ENCODE peak calls at places on chromosomes 2 and 18, in six cellular contexts. V, C, E, T, P and B are unnamed samples.

GRCh38 chr2:43000242-43001054 is 208.1 kb upstream of the HAAO start:
- DNase-seq in P (no peak), C (no peak), T (no peak), V (no peak), E (no peak), B (peak)

GRCh38 chr2:199018826-199019225 is 438.9 kb downstream of the SATB2 start:
- DNase-seq in C (no peak), T (no peak), V (no peak), E (no peak), P (no peak), B (no peak)

GRCh38 chr2:48607307-48608014 is 10.2 kb upstream of the GTF2A1L start:
- DNase-seq in T (peak), C (peak), E (peak), V (peak), P (peak), B (no peak)

GRCh38 chr2:207683438-207683837 is 28.0 kb upstream of the CCNYL1 start:
- DNase-seq in V (no peak), T (no peak), C (no peak), P (no peak), E (no peak), B (no peak)

GRCh38 chr18:22961156-22961555 is 28.0 kb downstream of the RBBP8 start:
- DNase-seq in P (peak), T (no peak), V (no peak), C (peak), E (no peak), B (no peak)

GRCh38 chr18:47492691-47493090 is 241.2 kb upstream of the SKOR2 start:
- DNase-seq in P (no peak), T (no peak), V (no peak), E (no peak), C (no peak), B (no peak)

GRCh38 chr2:27164960-27165763 is 16.4 kb downstream of the TCF23 start:
- DNase-seq in V (no peak), P (no peak), C (no peak), T (no peak), E (no peak), B (no peak)

GRCh38 chr2:240203031-240203841 is 62.8 kb upstream of the OTOS start:
- DNase-seq in T (no peak), E (no peak), C (no peak), P (no peak), V (no peak), B (no peak)

GRCh38 chr18:63161728-63162195 is 157.8 kb downstream of the BCL2 start:
- DNase-seq in C (peak), E (peak), T (peak), P (peak), V (no peak), B (peak)

GRCh38 chr2:170201262-170201661 is 23.3 kb downstream of the MYO3B start:
- DNase-seq in V (no peak), P (no peak), C (no peak), T (no peak), E (no peak), B (no peak)

GRCh38 chr2:177467646-177468045 is 75.1 kb downstream of the AGPS start:
- DNase-seq in P (peak), E (peak), C (no peak), V (no peak), T (peak), B (no peak)

GRCh38 chr2:218396688-218397501 is 2.8 kb upstream of the CTDSP1 start:
- DNase-seq in E (peak), C (peak), T (peak), V (no peak), P (peak), B (no peak)

GRCh38 chr2:57890462-57890861 is 156.1 kb upstream of the VRK2 start:
- DNase-seq in E (peak), V (no peak), C (no peak), T (peak), P (peak), B (no peak)

GRCh38 chr18:63247506-63248394 is 71.8 kb downstream of the BCL2 start:
- DNase-seq in T (no peak), V (no peak), P (no peak), C (no peak), E (no peak), B (no peak)

GRCh38 chr18:46435031-46435430 is 222.0 kb downstream of the LOXHD1 start:
- DNase-seq in V (no peak), E (no peak), T (no peak), P (no peak), C (no peak), B (no peak)

GRCh38 chr18:8937695-8938094 is 164.8 kb upstream of the NDUFV2 start:
- DNase-seq in E (peak), V (no peak), C (no peak), T (no peak), P (no peak), B (no peak)

GRCh38 chr2:120306091-120306490 is 39.8 kb upstream of the INHBB start:
- DNase-seq in E (no peak), P (no peak), T (no peak), C (no peak), V (no peak), B (no peak)

GRCh38 chr2:236693531-236693930 is 123.9 kb downstream of the ACKR3 start:
- DNase-seq in C (no peak), E (no peak), P (no peak), V (no peak), T (no peak), B (no peak)

GRCh38 chr2:221606369-221606768 is 34.3 kb upstream of the EPHA4 start:
- DNase-seq in E (no peak), V (no peak), C (no peak), P (no peak), T (no peak), B (no peak)

GRCh38 chr2:43040084-43040854 is 186.1 kb downstream of the ZFP36L2 start:
- DNase-seq in P (no peak), C (peak), T (no peak), V (no peak), E (peak), B (no peak)

GRCh38 chr2:121976912-121977311 is 221.5 kb downstream of the TSN start:
- DNase-seq in C (no peak), E (no peak), T (no peak), P (no peak), V (no peak), B (no peak)

GRCh38 chr2:70984576-70985282 is 6.3 kb downstream of the ANKRD53 start:
- DNase-seq in C (peak), T (peak), P (peak), E (peak), V (peak), B (no peak)

GRCh38 chr2:230346921-230347533 is 20.0 kb downstream of the SP140L start:
- DNase-seq in P (no peak), E (peak), C (no peak), V (no peak), T (peak), B (no peak)

GRCh38 chr18:8769509-8769908 is 64.2 kb downstream of the MTCL1 start:
- DNase-seq in C (no peak), E (no peak), T (no peak), V (no peak), P (no peak), B (no peak)

GRCh38 chr18:60962629-60963028 is 370.6 kb upstream of the CDH20 start:
- DNase-seq in T (no peak), V (no peak), P (no peak), C (no peak), E (no peak), B (no peak)

GRCh38 chr2:10521891-10522448 is 73.8 kb upstream of the ODC1 start:
- DNase-seq in C (no peak), V (no peak), T (no peak), E (no peak), P (no peak), B (no peak)

GRCh38 chr2:202005272-202005887 is 28.3 kb upstream of the FZD7 start:
- DNase-seq in T (no peak), C (no peak), P (no peak), E (no peak), V (no peak), B (no peak)

GRCh38 chr2:44130441-44130840 is 38.2 kb upstream of the PPM1B start:
- DNase-seq in T (peak), C (peak), V (no peak), P (peak), E (no peak), B (no peak)

GRCh38 chr2:236180831-236181453 is 12.8 kb upstream of the GBX2 start:
- DNase-seq in E (no peak), T (peak), V (peak), C (peak), P (peak), B (no peak)

GRCh38 chr2:66987747-66988146 is 409.4 kb upstream of the ETAA1 start:
- DNase-seq in E (no peak), T (no peak), C (no peak), V (no peak), P (no peak), B (no peak)

GRCh38 chr18:28065031-28065792 is 111.7 kb downstream of the CDH2 start:
- DNase-seq in E (peak), V (no peak), T (peak), C (no peak), P (peak), B (no peak)

GRCh38 chr18:35110037-35110436 is 68.8 kb downstream of the MAPRE2 start:
- DNase-seq in V (no peak), P (no peak), T (no peak), E (no peak), C (no peak), B (no peak)

GRCh38 chr2:86204458-86204857 is 5.2 kb downstream of the MRPL35 start:
- DNase-seq in E (no peak), T (no peak), P (no peak), V (no peak), C (peak), B (no peak)

GRCh38 chr2:68230246-68231060 is 21.9 kb downstream of the PPP3R1 start:
- DNase-seq in E (no peak), P (no peak), C (no peak), T (peak), V (no peak), B (no peak)

GRCh38 chr18:68705119-68705518 is 9.8 kb downstream of the TMX3 start:
- DNase-seq in C (no peak), E (no peak), P (no peak), T (no peak), V (no peak), B (no peak)

GRCh38 chr2:38407111-38407682 is 30.1 kb upstream of the ATL2 start:
- DNase-seq in V (no peak), C (no peak), T (no peak), E (peak), P (no peak), B (no peak)

GRCh38 chr2:169082995-169083394 is 13.6 kb downstream of the DHRS9 start:
- DNase-seq in V (no peak), P (no peak), T (no peak), C (no peak), E (no peak), B (no peak)

GRCh38 chr2:40041983-40042382 is 262.9 kb upstream of the THUMPD2 start:
- DNase-seq in V (no peak), P (peak), T (peak), C (no peak), E (peak), B (no peak)

GRCh38 chr2:226445216-226445861 is 354.3 kb downstream of the IRS1 start:
- DNase-seq in P (no peak), C (no peak), E (no peak), T (no peak), V (no peak), B (no peak)
- H3K9ac ChIP-seq in P (no peak), C (no peak), E (no peak), T (no peak), V (no peak), B (no peak)

GRCh38 chr2:28810384-28811285 is at the start of gene SPDYA:
- DNase-seq in E (peak), P (peak), V (no peak), T (peak), C (no peak), B (no peak)
- H3K9ac ChIP-seq in E (no peak), P (peak), V (no peak), T (peak), C (no peak), B (peak)

GRCh38 chr18:79488311-79489047 is 92.7 kb downstream of the NFATC1 start:
- DNase-seq in V (no peak), E (no peak), T (no peak), C (no peak), P (no peak), B (no peak)
- H3K9ac ChIP-seq in V (no peak), E (no peak), T (no peak), C (no peak), P (no peak), B (no peak)

DNA sequence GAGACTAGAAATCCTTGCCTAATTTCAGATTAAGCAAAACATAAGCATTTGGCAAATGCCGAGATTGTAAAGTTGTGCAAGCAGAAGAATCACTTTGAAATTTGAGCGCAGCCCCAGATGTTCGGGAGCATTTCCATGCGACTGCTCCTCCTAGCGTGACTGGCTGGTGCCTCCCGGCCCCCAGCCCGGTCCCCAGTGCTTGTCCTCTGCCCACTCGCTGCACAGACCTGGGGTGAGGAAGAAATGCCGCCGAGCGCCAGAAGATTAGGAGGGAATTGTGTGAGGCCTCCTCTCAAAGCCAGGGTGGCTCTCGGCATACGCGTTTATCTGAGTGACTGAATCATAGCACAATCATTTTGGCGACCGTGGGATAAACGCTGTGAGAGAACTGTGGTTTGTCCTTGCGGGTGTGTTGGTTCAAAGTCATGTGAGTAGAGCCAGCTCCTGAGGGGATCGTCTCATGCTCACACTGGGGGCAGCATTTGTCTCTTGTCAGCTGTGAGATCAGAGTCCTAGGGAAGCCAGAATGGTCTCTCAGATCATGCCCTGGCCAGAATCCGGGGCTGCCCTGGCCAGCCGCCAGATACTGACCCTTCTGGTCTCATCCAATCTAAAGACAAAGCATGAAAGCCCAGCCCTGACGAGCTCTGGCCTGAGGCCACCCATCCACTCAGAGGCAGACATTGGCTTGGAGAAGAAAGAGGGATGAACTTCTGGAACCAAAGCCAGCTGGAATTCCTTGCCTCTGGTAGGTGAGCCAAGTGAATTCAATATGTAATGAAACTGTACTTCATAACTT is 189.3 kb downstream of the SH3RF3 start:
- DNase-seq in T (peak), C (no peak), P (peak), E (no peak), V (no peak), B (no peak)
- H3K9ac ChIP-seq in T (peak), C (no peak), P (peak), E (no peak), V (no peak), B (no peak)